ENCODE peak calls at places on chromosomes 1 and 21, in five cellular contexts. B, H, N, E and F are unnamed samples.

GRCh38 chr1:62271932-62272728 is 47.1 kb downstream of the KANK4 start:
- DNase-seq in N (no peak), B (no peak), E (no peak), H (no peak), F (peak)

GRCh38 chr21:42236014-42236413 is 17.1 kb downstream of the ABCG1 start:
- DNase-seq in E (no peak), H (no peak), N (no peak), B (no peak), F (no peak)

GRCh38 chr1:246428542-246429308 is 78.4 kb downstream of the SMYD3 start:
- DNase-seq in N (peak), E (no peak), B (peak), H (no peak), F (no peak)

GRCh38 chr1:244022301-244022700 is 28.8 kb upstream of the ZBTB18 start:
- DNase-seq in E (no peak), H (no peak), N (peak), B (peak), F (no peak)

GRCh38 chr21:45401916-45402900 is 2.8 kb upstream of the COL18A1 start:
- DNase-seq in N (no peak), B (no peak), E (no peak), H (no peak), F (no peak)

GRCh38 chr1:92366045-92366405 is 67.2 kb downstream of the RPAP2 start:
- DNase-seq in N (no peak), H (no peak), E (no peak), B (no peak), F (no peak)

GRCh38 chr1:242454262-242455051 is 70.0 kb downstream of the PLD5 start:
- DNase-seq in N (peak), B (peak), E (peak), H (no peak), F (peak)

GRCh38 chr1:9265966-9266365 is 26.7 kb upstream of the SPSB1 start:
- DNase-seq in B (no peak), H (no peak), N (no peak), E (no peak), F (no peak)

GRCh38 chr1:193338194-193338593 is 151.8 kb upstream of the B3GALT2 start:
- DNase-seq in N (peak), E (no peak), B (peak), H (no peak), F (no peak)

GRCh38 chr1:182616130-182617074 is 12.2 kb upstream of the RGS16 start:
- DNase-seq in H (peak), N (no peak), B (no peak), E (peak), F (no peak)

DNA sequence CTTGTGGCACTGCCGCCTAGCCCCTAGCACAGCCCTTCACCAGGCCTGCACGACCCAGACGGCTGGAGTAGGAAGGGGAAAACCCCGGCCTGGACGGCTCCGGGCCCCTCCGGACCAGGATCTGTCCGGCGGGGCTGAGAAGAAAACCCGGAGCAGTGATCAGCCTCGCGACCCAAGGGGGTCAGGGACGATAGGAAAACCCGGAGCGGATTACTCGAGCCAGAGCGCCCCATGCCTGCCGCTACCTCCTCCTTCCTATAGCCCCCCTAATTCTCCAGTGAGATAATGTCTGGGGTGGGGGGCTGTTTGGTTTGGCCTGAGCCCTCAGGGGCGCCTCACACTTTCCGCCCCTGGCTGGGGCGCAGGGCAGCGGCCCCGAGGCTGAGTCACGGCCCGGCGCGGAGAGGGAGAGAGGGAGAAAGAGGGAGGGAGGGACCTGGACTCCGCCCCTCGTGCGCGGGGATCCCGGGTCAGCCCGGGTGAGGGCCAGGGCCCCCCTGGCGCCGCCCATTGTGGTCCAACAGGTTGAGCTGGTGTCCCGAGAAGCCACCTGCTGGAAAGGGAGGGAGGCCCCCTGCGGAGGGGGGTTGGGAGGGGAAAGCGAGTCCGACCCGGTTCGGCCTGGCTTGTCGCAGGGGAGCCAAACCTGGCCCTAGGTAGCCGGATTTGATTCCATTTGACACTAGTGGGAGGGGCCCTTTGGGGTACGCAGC is 1.7 kb upstream of the ZBTB7B start:
- DNase-seq in E (peak), H (peak), N (peak), B (peak), F (peak)
- TF ChIP-seq CTCF in E (no peak), H (peak), N (peak), B (no peak), F (no peak)

GRCh38 chr1:1305300-1306069 is 2.2 kb downstream of the ACAP3 start:
- DNase-seq in B (peak), N (peak), H (no peak), E (peak), F (no peak)
- TF ChIP-seq CTCF in B (peak), N (no peak), H (no peak), E (no peak), F (no peak)

DNA sequence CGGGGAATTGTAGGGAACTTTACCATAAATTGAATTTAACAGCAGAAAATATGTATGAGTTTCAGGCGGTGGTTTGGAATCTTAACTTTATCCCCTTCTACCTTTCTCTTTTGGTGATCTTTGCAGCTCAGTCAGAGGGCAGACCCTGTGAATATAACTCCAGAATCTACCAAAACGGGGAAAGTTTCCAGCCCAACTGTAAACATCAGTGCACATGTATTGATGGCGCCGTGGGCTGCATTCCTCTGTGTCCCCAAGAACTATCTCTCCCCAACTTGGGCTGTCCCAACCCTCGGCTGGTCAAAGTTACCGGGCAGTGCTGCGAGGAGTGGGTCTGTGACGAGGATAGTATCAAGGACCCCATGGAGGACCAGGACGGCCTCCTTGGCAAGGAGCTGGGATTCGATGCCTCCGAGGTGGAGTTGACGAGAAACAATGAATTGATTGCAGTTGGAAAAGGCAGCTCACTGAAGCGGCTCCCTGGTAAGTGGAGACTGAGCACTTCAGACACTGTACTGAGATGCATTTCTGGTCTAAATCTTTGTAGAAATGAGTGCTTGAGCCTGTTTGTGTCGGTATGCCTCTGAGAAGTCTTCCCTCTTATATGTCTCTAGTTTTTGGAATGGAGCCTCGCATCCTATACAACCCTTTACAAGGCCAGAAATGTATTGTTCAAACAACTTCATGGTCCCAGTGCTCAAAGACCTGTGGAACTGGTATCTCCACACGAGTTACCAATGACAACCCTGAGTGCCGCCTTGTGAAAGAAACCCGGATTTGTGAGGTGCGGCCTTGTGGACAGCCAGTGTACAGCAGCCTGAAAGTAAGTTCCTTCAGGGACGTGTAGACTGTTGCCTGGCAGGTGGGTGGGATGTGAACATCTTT is 1.5 kb downstream of the CCN1 start:
- DNase-seq in H (peak), B (peak), N (peak), E (peak), F (peak)
- TF ChIP-seq CTCF in H (peak), B (peak), N (peak), E (peak), F (no peak)

GRCh38 chr1:3349161-3349967 is 105.1 kb upstream of the ARHGEF16 start:
- DNase-seq in E (peak), B (peak), N (no peak), H (no peak), F (no peak)
- TF ChIP-seq CTCF in E (peak), B (peak), N (no peak), H (no peak), F (no peak)

GRCh38 chr1:56577859-56578663 is 1.3 kb downstream of the PLPP3 start:
- DNase-seq in B (peak), H (peak), N (peak), E (peak), F (peak)

GRCh38 chr1:56578963-56579875 is at the start of gene PLPP3:
- DNase-seq in H (peak), E (peak), N (peak), B (peak), F (peak)

GRCh38 chr1:56575865-56576264 is 3.5 kb downstream of the PLPP3 start:
- DNase-seq in H (no peak), B (peak), E (no peak), N (no peak), F (no peak)

GRCh38 chr1:56578664-56578962 is 750 bp downstream of the PLPP3 start:
- DNase-seq in N (no peak), H (no peak), E (peak), B (no peak), F (peak)

DNA sequence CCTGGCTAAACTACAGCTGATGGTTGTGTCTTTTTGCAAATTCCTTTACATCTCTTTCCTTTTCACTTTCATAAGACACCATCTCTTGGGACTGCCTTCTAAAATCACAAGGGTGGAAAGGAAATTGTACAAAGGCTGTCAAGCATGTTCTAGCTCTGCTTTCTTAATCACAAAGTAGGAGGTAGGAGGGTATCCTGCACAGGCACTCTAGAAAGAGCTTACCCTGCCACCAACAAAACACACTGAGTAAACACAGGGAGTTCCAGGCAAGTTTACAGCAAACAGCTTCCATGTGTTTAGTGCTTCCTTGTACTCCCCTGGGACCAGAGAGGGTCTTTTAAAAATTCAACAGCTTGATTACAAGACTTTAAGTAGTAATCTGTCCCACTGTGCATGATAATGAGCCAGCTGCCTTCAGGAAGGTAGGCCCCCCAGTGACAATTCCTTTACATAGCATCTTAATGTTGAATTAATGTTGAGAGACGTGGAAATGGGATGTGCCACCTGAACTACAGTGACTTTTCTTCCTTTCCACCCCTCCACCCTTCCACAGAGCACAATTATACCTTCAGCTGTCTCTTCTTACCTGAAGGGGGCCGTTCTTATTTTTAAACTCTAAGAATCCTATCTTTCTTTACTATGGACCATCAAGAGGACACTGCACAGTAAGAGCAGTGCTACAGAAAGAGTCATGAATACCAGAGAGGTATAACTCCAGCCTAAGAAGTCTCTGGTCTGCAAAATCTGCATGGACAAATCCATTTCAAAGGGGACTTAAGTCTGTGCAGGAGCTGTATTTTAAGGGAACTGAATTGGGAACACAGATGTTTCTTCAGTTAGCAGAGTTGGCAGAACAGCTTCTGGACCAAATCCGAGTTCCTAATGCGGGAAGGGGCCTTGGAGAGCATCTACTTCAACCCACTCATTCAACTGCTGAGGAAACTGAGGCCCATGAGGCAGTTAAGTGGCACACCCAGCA is 2.2 kb downstream of the PLPP3 start:
- DNase-seq in B (peak), N (peak), E (no peak), H (no peak), F (peak)
- TF ChIP-seq CTCF in B (peak), N (peak), E (peak), H (no peak), F (peak)